ENCODE peak calls at places on chromosomes 1 and 21, in seven cellular contexts. R is fibroblast of lung, E is non-pigmented ciliary epithelial cell, Z is M059J, S is H4, H is NCI-H2029, Q is HEK293T. D is an unnamed sample.

GRCh38 chr1:85465099-85465790 is at the start of gene DDAH1:
- DNase-seq in R (peak), E (no peak), Z (peak), S (no peak), H (peak), Q (peak), D (peak)

GRCh38 chr1:90174246-90174645 is 179.3 kb downstream of the ZNF326 start:
- DNase-seq in R (no peak), E (no peak), Z (no peak), S (peak), H (no peak), Q (no peak), D (no peak)

GRCh38 chr1:9240914-9241820 is 6.6 kb downstream of the H6PD start:
- DNase-seq in R (no peak), E (no peak), Z (no peak), S (no peak), H (no peak), Q (no peak), D (no peak)

GRCh38 chr1:79193211-79194079 is 186.9 kb upstream of the ADGRL4 start:
- DNase-seq in R (peak), E (peak), Z (peak), S (peak), H (no peak), Q (no peak), D (peak)

GRCh38 chr1:2526824-2527552 is 592 bp upstream of the PANK4 start:
- DNase-seq in R (peak), E (no peak), Z (peak), S (peak), H (no peak), Q (no peak), D (peak)

GRCh38 chr1:147665521-147665920 is 4.8 kb downstream of the ACP6 start:
- DNase-seq in R (no peak), E (no peak), Z (no peak), S (no peak), H (no peak), Q (peak), D (peak)

GRCh38 chr1:171179323-171180227 is 5.5 kb upstream of the FMO2 start:
- DNase-seq in R (peak), E (no peak), Z (no peak), S (no peak), H (no peak), Q (no peak), D (no peak)

GRCh38 chr1:200857804-200858203 is 15.0 kb upstream of the GPR25 start:
- DNase-seq in R (no peak), E (no peak), Z (no peak), S (no peak), H (no peak), Q (no peak), D (no peak)

GRCh38 chr21:39020751-39021474 is 162.3 kb downstream of the PSMG1 start:
- DNase-seq in R (peak), E (no peak), Z (peak), S (no peak), H (no peak), Q (no peak), D (peak)

GRCh38 chr1:165397945-165398344 is 41.4 kb upstream of the LMX1A start:
- DNase-seq in R (peak), E (peak), Z (peak), S (peak), H (no peak), Q (no peak), D (peak)

GRCh38 chr1:42848823-42849537 is 2.6 kb downstream of the ZNF691 start:
- DNase-seq in R (no peak), E (no peak), Z (no peak), S (no peak), H (no peak), Q (no peak), D (no peak)

GRCh38 chr1:33957854-33958253 is 94.0 kb downstream of the HMGB4 start:
- DNase-seq in R (no peak), E (no peak), Z (peak), S (no peak), H (no peak), Q (no peak), D (no peak)

GRCh38 chr1:20590313-20590777 is 1.4 kb downstream of the CDA start:
- DNase-seq in R (no peak), E (no peak), Z (no peak), S (no peak), H (no peak), Q (no peak), D (no peak)

GRCh38 chr1:53370369-53370961 is 42.6 kb upstream of the LRP8 start:
- DNase-seq in R (no peak), E (no peak), Z (no peak), S (no peak), H (no peak), Q (no peak), D (no peak)

GRCh38 chr1:156126043-156126700 is 11.7 kb downstream of the LMNA start:
- DNase-seq in R (peak), E (peak), Z (peak), S (peak), H (no peak), Q (no peak), D (peak)

GRCh38 chr1:29515188-29515955 is 279.1 kb downstream of the PTPRU start:
- DNase-seq in R (no peak), E (no peak), Z (no peak), S (no peak), H (no peak), Q (no peak), D (no peak)

GRCh38 chr1:155833665-155834295 is 23.2 kb downstream of the GON4L start:
- DNase-seq in R (no peak), E (no peak), Z (no peak), S (no peak), H (no peak), Q (no peak), D (no peak)

GRCh38 chr1:241799414-241799813 is 48.6 kb upstream of the EXO1 start:
- DNase-seq in R (no peak), E (no peak), Z (no peak), S (no peak), H (no peak), Q (no peak), D (no peak)

GRCh38 chr1:160951443-160952128 is 3.0 kb downstream of the ITLN2 start:
- DNase-seq in R (peak), E (no peak), Z (peak), S (peak), H (peak), Q (peak), D (peak)

GRCh38 chr1:150836129-150836773 is 28.2 kb upstream of the CTSK start:
- DNase-seq in R (peak), E (no peak), Z (peak), S (no peak), H (peak), Q (no peak), D (peak)

GRCh38 chr1:115456441-115456961 is 118.5 kb upstream of the NGF start:
- DNase-seq in R (peak), E (no peak), Z (peak), S (no peak), H (no peak), Q (no peak), D (no peak)

GRCh38 chr1:22077728-22078127 is 25.2 kb downstream of the CDC42 start:
- DNase-seq in R (peak), E (no peak), Z (no peak), S (no peak), H (no peak), Q (no peak), D (no peak)

GRCh38 chr1:51842255-51842654 is 36.3 kb downstream of the NRDC start:
- DNase-seq in R (no peak), E (no peak), Z (no peak), S (no peak), H (no peak), Q (no peak), D (no peak)

GRCh38 chr1:154779563-154780189 is 90.4 kb downstream of the KCNN3 start:
- DNase-seq in R (no peak), E (no peak), Z (no peak), S (no peak), H (no peak), Q (no peak), D (no peak)

GRCh38 chr1:174022080-174022975 is at the start of gene RC3H1:
- DNase-seq in R (peak), E (no peak), Z (peak), S (peak), H (peak), Q (peak), D (peak)

GRCh38 chr21:28229811-28230210 is 762.9 kb downstream of the LTN1 start:
- DNase-seq in R (peak), E (peak), Z (peak), S (no peak), H (no peak), Q (no peak), D (peak)

GRCh38 chr1:9395031-9395430 is 102.3 kb downstream of the SPSB1 start:
- DNase-seq in R (no peak), E (no peak), Z (no peak), S (no peak), H (no peak), Q (no peak), D (no peak)

GRCh38 chr1:21261551-21262281 is 28.5 kb downstream of the ECE1 start:
- DNase-seq in R (peak), E (peak), Z (peak), S (peak), H (no peak), Q (no peak), D (peak)

GRCh38 chr1:41580520-41581172 is 96.2 kb upstream of the EDN2 start:
- DNase-seq in R (no peak), E (no peak), Z (no peak), S (no peak), H (no peak), Q (no peak), D (no peak)

GRCh38 chr1:67652800-67653199 is 32.2 kb upstream of the GADD45A start:
- DNase-seq in R (peak), E (peak), Z (peak), S (peak), H (peak), Q (no peak), D (peak)

GRCh38 chr1:38728176-38728908 is 131.2 kb downstream of the RRAGC start:
- DNase-seq in R (peak), E (no peak), Z (peak), S (peak), H (peak), Q (no peak), D (peak)

GRCh38 chr1:115679141-115679611 is 37.4 kb downstream of the VANGL1 start:
- DNase-seq in R (peak), E (peak), Z (peak), S (peak), H (no peak), Q (no peak), D (peak)

GRCh38 chr1:111904478-111905218 is 84.8 kb downstream of the KCND3 start:
- DNase-seq in R (peak), E (no peak), Z (peak), S (no peak), H (no peak), Q (no peak), D (no peak)

GRCh38 chr1:62989497-62989896 is 205.6 kb downstream of the ATG4C start:
- DNase-seq in R (no peak), E (no peak), Z (no peak), S (no peak), H (no peak), Q (no peak), D (no peak)

GRCh38 chr1:245105815-245106410 is 48.9 kb upstream of the KIF26B start:
- DNase-seq in R (peak), E (no peak), Z (no peak), S (no peak), H (no peak), Q (no peak), D (no peak)

GRCh38 chr21:44331650-44332306 is 7.4 kb downstream of the CFAP410 start:
- DNase-seq in R (no peak), E (no peak), Z (no peak), S (no peak), H (no peak), Q (no peak), D (no peak)

GRCh38 chr21:29238052-29238966 is 60.4 kb upstream of the BACH1 start:
- DNase-seq in R (no peak), E (no peak), Z (no peak), S (no peak), H (no peak), Q (no peak), D (no peak)

GRCh38 chr1:44587796-44588460 is 86.4 kb downstream of the TMEM53 start:
- DNase-seq in R (peak), E (no peak), Z (no peak), S (no peak), H (no peak), Q (no peak), D (no peak)

D was measured in lung microvascular endothelial cell.